ENCODE peak calls at places on chromosomes 12 and 14, in six cellular contexts. C is epithelial cell of esophagus; F is HuH-7; N is upper lobe of right lung; U is activated CD8-positive, alpha-beta memory T cell treated with anti-CD3 and anti-CD28 coated beads, Interleukin-2, amount 50 U/mL, for 48 hours; R is HT1080. W is an unnamed sample.

GRCh38 chr12:111287125-111287900 is 81.6 kb downstream of the PHETA1 start:
- DNase-seq in C (no peak), F (no peak), N (no peak), U (no peak), R (no peak), W (peak; percentile 12)

GRCh38 chr14:75280831-75281690 is 2.4 kb downstream of the FOS start:
- DNase-seq in C (peak; percentile 31), F (no peak), N (peak; percentile 64), U (peak; percentile 53), R (peak; percentile 19), W (no peak)

GRCh38 chr14:24378327-24378726 is 10.3 kb downstream of the NFATC4 start:
- DNase-seq in C (no peak), F (no peak), N (no peak), U (no peak), R (no peak), W (no peak)

GRCh38 chr12:92123780-92124707 is 21.6 kb downstream of the BTG1 start:
- DNase-seq in C (peak; percentile 53), F (no peak), N (no peak), U (no peak), R (no peak), W (no peak)

GRCh38 chr14:106039400-106039799 is 513.0 kb downstream of the TMEM121 start:
- DNase-seq in C (no peak), F (no peak), N (peak; percentile 78), U (peak; percentile 71), R (peak; percentile 40), W (no peak)

GRCh38 chr12:124776126-124776513 is 87.5 kb downstream of the SCARB1 start:
- DNase-seq in C (no peak), F (no peak), N (no peak), U (no peak), R (no peak), W (no peak)

GRCh38 chr14:103943673-103944072 is 1.3 kb upstream of the RD3L start:
- DNase-seq in C (no peak), F (no peak), N (no peak), U (no peak), R (no peak), W (peak; percentile 85)

GRCh38 chr14:22493753-22494152 is 95.3 kb downstream of the DAD1 start:
- DNase-seq in C (no peak), F (no peak), N (no peak), U (no peak), R (no peak), W (no peak)

GRCh38 chr12:2353691-2354090 is 300.9 kb downstream of the CACNA1C start:
- DNase-seq in C (no peak), F (no peak), N (no peak), U (no peak), R (no peak), W (no peak)

GRCh38 chr12:40668095-40668494 is 24.1 kb upstream of the CNTN1 start:
- DNase-seq in C (no peak), F (peak; percentile 48), N (no peak), U (no peak), R (no peak), W (peak; percentile 10)